ENCODE peak calls at places on chromosomes 2 and 18, in six cellular contexts. K is EH, Y is tibial nerve, B is ecto neural progenitor cell, O is MCF 10A, N is GM23338. L is an unnamed sample.

GRCh38 chr18:55779711-55780590 is 192.0 kb upstream of the TCF4 start:
- DNase-seq in K (peak), Y (no peak), B (peak), O (no peak), N (peak), L (no peak)

GRCh38 chr18:78978336-78979057 is 1.1 kb upstream of the SALL3 start:
- DNase-seq in K (no peak), Y (no peak), B (peak), O (no peak), N (peak), L (no peak)

GRCh38 chr18:48539406-48540328 is 836 bp downstream of the CTIF start:
- DNase-seq in K (peak), Y (peak), B (peak), O (peak), N (peak), L (peak)

GRCh38 chr2:40440835-40441234 is 11.1 kb downstream of the SLC8A1 start:
- DNase-seq in K (peak), Y (no peak), B (no peak), O (no peak), N (no peak), L (no peak)

GRCh38 chr2:169175112-169175511 is 105.7 kb downstream of the DHRS9 start:
- DNase-seq in K (no peak), Y (no peak), B (no peak), O (no peak), N (no peak), L (no peak)

GRCh38 chr2:113273031-113273551 is 5.6 kb downstream of the PAX8 start:
- DNase-seq in K (no peak), Y (no peak), B (peak), O (peak), N (peak), L (no peak)

GRCh38 chr18:48459471-48459870 is 50.3 kb upstream of the ZBTB7C start:
- DNase-seq in K (no peak), Y (no peak), B (no peak), O (no peak), N (no peak), L (no peak)

GRCh38 chr2:96157649-96158553 is 12.7 kb upstream of the DUSP2 start:
- DNase-seq in K (no peak), Y (no peak), B (peak), O (no peak), N (no peak), L (no peak)

GRCh38 chr18:26383454-26384270 is 157.4 kb downstream of the TAF4B start:
- DNase-seq in K (peak), Y (no peak), B (no peak), O (peak), N (peak), L (peak)